ENCODE peak calls at places on chromosomes 3 and 15, in five cellular contexts. U is activated CD4-positive, alpha-beta T cell treated with anti-CD3 and anti-CD28 coated beads, Interleukin-2, amount 10 ng/mL, durations not matched to agents 7 days and 5 days; B is AG20443; V is PC-3; S is lung. F is an unnamed sample.

GRCh38 chr15:43440721-43441281 is 52.2 kb downstream of the TP53BP1 start:
- DNase-seq in U (peak; percentile 54), B (peak; percentile 91), V (peak; percentile 94), S (peak; percentile 44), F (peak; percentile 2)

GRCh38 chr3:107044587-107045119 is 332.6 kb upstream of the CCDC54 start:
- DNase-seq in U (no peak), B (no peak), V (no peak), S (no peak), F (no peak)

GRCh38 chr15:35141743-35142356 is 56.8 kb upstream of the NANOGP8 start:
- DNase-seq in U (no peak), B (peak; percentile 42), V (peak; percentile 72), S (no peak), F (no peak)

GRCh38 chr15:73683624-73684536 is at the start of gene CD276:
- DNase-seq in U (no peak), B (peak; percentile 95), V (peak; percentile 72), S (peak; percentile 78), F (peak; percentile 77)

GRCh38 chr3:150968341-150968740 is 4.2 kb downstream of the CLRN1 start:
- DNase-seq in U (no peak), B (no peak), V (no peak), S (no peak), F (no peak)

GRCh38 chr15:90001062-90001682 is at the start of gene ZNF710:
- DNase-seq in U (peak; percentile 40), B (peak; percentile 68), V (peak; percentile 48), S (no peak), F (no peak)

GRCh38 chr3:153209596-153209995 is 47.6 kb downstream of the RAP2B start:
- DNase-seq in U (no peak), B (peak; percentile 62), V (peak; percentile 92), S (peak; percentile 40), F (no peak)

GRCh38 chr3:55030938-55031337 is 103.1 kb upstream of the LRTM1 start:
- DNase-seq in U (no peak), B (no peak), V (no peak), S (no peak), F (no peak)